ENCODE peak calls at places on chromosome 6, in seven cellular contexts. B is GM23338, G is right lobe of liver, T is astrocyte of the spinal cord, M is mesendoderm, L is cardiac muscle cell, H is fibroblast of the aortic adventitia. R is an unnamed sample.

GRCh38 chr6:124658053-124658452 is 304.2 kb upstream of the RNF217 start:
- DNase-seq in B (no peak), G (no peak), T (no peak), M (no peak), L (no peak), H (no peak), R (no peak)

GRCh38 chr6:17035257-17035757 is 66.5 kb upstream of the STMND1 start:
- DNase-seq in B (no peak), G (no peak), T (no peak), M (no peak), L (no peak), H (no peak), R (no peak)

GRCh38 chr6:11744753-11745152 is 33.9 kb downstream of the ADTRP start:
- DNase-seq in B (no peak), G (no peak), T (peak; percentile 63), M (no peak), L (no peak), H (peak; percentile 94), R (peak; percentile 95)

GRCh38 chr6:17869010-17869752 is 118.3 kb downstream of the KIF13A start:
- DNase-seq in B (no peak), G (no peak), T (peak; percentile 64), M (no peak), L (no peak), H (peak; percentile 68), R (no peak)

GRCh38 chr6:56292505-56293181 is 45.3 kb upstream of the COL21A1 start:
- DNase-seq in B (peak; percentile 77), G (no peak), T (peak; percentile 80), M (peak; percentile 77), L (peak; percentile 76), H (peak; percentile 86), R (peak; percentile 86)

GRCh38 chr6:83873869-83874268 is 14.4 kb downstream of the CYB5R4 start:
- DNase-seq in B (no peak), G (no peak), T (no peak), M (no peak), L (no peak), H (no peak), R (no peak)

GRCh38 chr6:160141001-160141726 is 19.5 kb downstream of the SLC22A1 start:
- DNase-seq in B (no peak), G (no peak), T (peak; percentile 85), M (no peak), L (no peak), H (peak; percentile 88), R (peak; percentile 70)

GRCh38 chr6:148177589-148178233 is 164.9 kb upstream of the SASH1 start:
- DNase-seq in B (peak; percentile 87), G (peak; percentile 54), T (peak; percentile 60), M (peak; percentile 72), L (peak; percentile 54), H (peak; percentile 83), R (peak; percentile 79)

GRCh38 chr6:157714153-157714490 is 108.9 kb upstream of the SNX9 start:
- DNase-seq in B (no peak), G (no peak), T (peak; percentile 62), M (peak; percentile 45), L (peak; percentile 15), H (peak; percentile 72), R (peak; percentile 18)

GRCh38 chr6:111173946-111174345 is 86.6 kb downstream of the SLC16A10 start:
- DNase-seq in B (peak; percentile 8), G (no peak), T (no peak), M (no peak), L (no peak), H (no peak), R (no peak)

GRCh38 chr6:148521158-148521557 is 178.5 kb downstream of the SASH1 start:
- DNase-seq in B (no peak), G (no peak), T (no peak), M (no peak), L (no peak), H (no peak), R (no peak)

GRCh38 chr6:93413190-93413589 is 6.2 kb downstream of the EPHA7 start:
- DNase-seq in B (no peak), G (no peak), T (no peak), M (no peak), L (no peak), H (no peak), R (no peak)

GRCh38 chr6:156102129-156102528 is 646.5 kb upstream of the NOX3 start:
- DNase-seq in B (peak; percentile 51), G (no peak), T (no peak), M (peak; percentile 24), L (no peak), H (peak; percentile 17), R (peak; percentile 21)

GRCh38 chr6:140586426-140587061 is 1212.1 kb upstream of the CITED2 start:
- DNase-seq in B (no peak), G (no peak), T (no peak), M (no peak), L (no peak), H (peak; percentile 34), R (no peak)

GRCh38 chr6:40049128-40049527 is 114.9 kb upstream of the MOCS1 start:
- DNase-seq in B (no peak), G (no peak), T (no peak), M (no peak), L (no peak), H (no peak), R (no peak)

GRCh38 chr6:157821342-157822033 is 1.6 kb upstream of the SNX9 start:
- DNase-seq in B (no peak), G (no peak), T (no peak), M (no peak), L (no peak), H (peak; percentile 37), R (no peak)

GRCh38 chr6:38068854-38069253 is 249.3 kb downstream of the ZFAND3 start:
- DNase-seq in B (no peak), G (no peak), T (no peak), M (no peak), L (no peak), H (no peak), R (no peak)

GRCh38 chr6:8446391-8446790 is 11.0 kb upstream of the SLC35B3 start:
- DNase-seq in B (no peak), G (no peak), T (no peak), M (peak; percentile 26), L (no peak), H (no peak), R (no peak)

GRCh38 chr6:123655520-123656306 is 19.0 kb upstream of the TRDN start:
- DNase-seq in B (no peak), G (no peak), T (peak; percentile 19), M (no peak), L (no peak), H (peak; percentile 34), R (no peak)

GRCh38 chr6:167932468-167933276 is 64.8 kb upstream of the KIF25 start:
- DNase-seq in B (no peak), G (no peak), T (peak; percentile 48), M (no peak), L (no peak), H (no peak), R (no peak)

GRCh38 chr6:53701333-53702073 is 35.9 kb upstream of the KLHL31 start:
- DNase-seq in B (no peak), G (no peak), T (no peak), M (no peak), L (no peak), H (no peak), R (no peak)

GRCh38 chr6:141326426-141326825 is 806.3 kb upstream of the GJE1 start:
- DNase-seq in B (no peak), G (no peak), T (peak; percentile 98), M (peak; percentile 84), L (no peak), H (peak; percentile 97), R (peak; percentile 97)

GRCh38 chr6:163438940-163439335 is 24.4 kb downstream of the QKI start:
- DNase-seq in B (no peak), G (peak; percentile 61), T (no peak), M (no peak), L (peak; percentile 58), H (no peak), R (no peak)

GRCh38 chr6:138240476-138241245 is 22.4 kb upstream of the PBOV1 start:
- DNase-seq in B (no peak), G (no peak), T (peak; percentile 88), M (peak; percentile 81), L (no peak), H (no peak), R (no peak)

GRCh38 chr6:41580690-41581089 is 34.5 kb downstream of the FOXP4 start:
- DNase-seq in B (no peak), G (no peak), T (no peak), M (no peak), L (no peak), H (no peak), R (no peak)

GRCh38 chr6:41581381-41581991 is 35.3 kb downstream of the FOXP4 start:
- DNase-seq in B (no peak), G (no peak), T (peak; percentile 93), M (no peak), L (no peak), H (peak; percentile 75), R (peak; percentile 80)

GRCh38 chr6:41583576-41583975 is 37.4 kb downstream of the FOXP4 start:
- DNase-seq in B (no peak), G (no peak), T (no peak), M (no peak), L (no peak), H (no peak), R (no peak)

GRCh38 chr6:41584205-41584604 is 38.0 kb downstream of the FOXP4 start:
- DNase-seq in B (no peak), G (no peak), T (no peak), M (no peak), L (no peak), H (no peak), R (no peak)

GRCh38 chr6:41582540-41582939 is 36.4 kb downstream of the FOXP4 start:
- DNase-seq in B (no peak), G (no peak), T (no peak), M (no peak), L (no peak), H (no peak), R (no peak)
- H3K4me3 ChIP-seq in B (no peak overlapping the region), G (no peak overlapping the region), T (no peak overlapping the region), M (no peak overlapping the region), L (no peak overlapping the region), H (no peak overlapping the region), R (no peak overlapping the region)

DNA sequence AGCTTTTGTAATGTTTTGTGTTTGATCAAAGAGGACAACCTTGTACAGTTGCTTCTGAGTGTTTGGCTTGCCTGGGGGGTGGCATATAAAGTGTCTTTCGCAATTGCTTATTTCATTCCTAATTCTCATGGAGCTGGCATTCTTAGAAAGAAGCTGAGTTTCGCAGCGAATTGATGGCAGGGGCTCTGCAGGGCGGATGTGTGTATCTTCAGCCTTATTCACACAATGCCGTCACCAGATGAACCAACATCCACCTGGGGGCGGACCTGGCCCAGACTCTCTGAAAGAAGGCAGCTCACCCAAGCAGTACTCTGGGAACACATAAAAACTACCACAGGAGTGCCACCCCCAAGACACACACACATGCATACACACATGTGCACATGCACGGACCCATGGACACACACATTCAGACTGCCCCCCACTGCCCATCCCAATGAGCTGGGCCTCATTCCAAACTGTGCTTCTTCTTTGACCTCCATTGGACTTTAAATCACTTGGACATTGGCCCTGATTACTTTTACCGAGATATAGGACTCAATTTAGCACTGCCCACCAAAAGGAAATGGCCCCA is 55.4 kb upstream of the FOXQ1 start:
- DNase-seq in B (no peak), G (no peak), T (no peak), M (no peak), L (no peak), H (no peak), R (no peak)
- H3K4me3 ChIP-seq in B (no peak overlapping the region), G (no peak overlapping the region), T (no peak overlapping the region), M (no peak overlapping the region), L (no peak overlapping the region), H (no peak overlapping the region), R (no peak overlapping the region)

GRCh38 chr6:5994234-5994998 is 12.3 kb downstream of the NRN1 start:
- DNase-seq in B (peak; percentile 70), G (no peak), T (no peak), M (peak; percentile 62), L (no peak), H (no peak), R (no peak)
- H3K4me3 ChIP-seq in B (peak overlapping the region; percentile 73), G (no peak overlapping the region), T (no peak overlapping the region), M (no peak overlapping the region), L (no peak overlapping the region), H (no peak overlapping the region), R (no peak overlapping the region)

GRCh38 chr6:107634147-107635057 is 144.5 kb downstream of the SOBP start:
- DNase-seq in B (peak; percentile 36), G (no peak), T (no peak), M (no peak), L (peak; percentile 24), H (no peak), R (no peak)
- H3K4me3 ChIP-seq in B (peak overlapping the region; percentile 71), G (no peak overlapping the region), T (no peak overlapping the region), M (no peak overlapping the region), L (no peak overlapping the region), H (no peak overlapping the region), R (no peak overlapping the region)